ENCODE peak calls at places on chromosomes 2 and 18, in five cellular contexts. C is K562, N is H1, D is GM12878, K is HepG2. A is an unnamed sample.

GRCh38 chr2:133596701-133597393 is 28.6 kb upstream of the NCKAP5 start:
- DNase-seq in K (no peak), N (no peak), C (no peak), D (no peak), A (no peak)

GRCh38 chr2:96554293-96555145 is 18.0 kb downstream of the ARID5A start:
- DNase-seq in N (peak; percentile 90), C (peak; percentile 74), D (no peak), K (peak; percentile 44), A (peak; percentile 26)

GRCh38 chr18:23453657-23454011 is 547 bp downstream of the RIOK3 start:
- DNase-seq in D (no peak), C (no peak), N (no peak), K (peak; percentile 23), A (no peak)

GRCh38 chr2:240156026-240156390 is 15.6 kb upstream of the OTOS start:
- DNase-seq in K (no peak), N (no peak), C (no peak), D (no peak), A (no peak)

GRCh38 chr2:20106746-20107145 is 55.3 kb upstream of the LAPTM4A start:
- DNase-seq in C (no peak), N (peak; percentile 94), D (no peak), K (no peak), A (no peak)

GRCh38 chr2:75292826-75293225 is 93.5 kb upstream of the TACR1 start:
- DNase-seq in K (no peak), C (no peak), N (no peak), D (no peak), A (peak; percentile 3)

GRCh38 chr2:240964221-240964853 is 34.1 kb upstream of the SNED1 start:
- DNase-seq in N (no peak), C (no peak), K (no peak), D (no peak), A (no peak)

GRCh38 chr2:68558576-68558975 is 84.8 kb upstream of the PROKR1 start:
- DNase-seq in C (no peak), N (no peak), K (no peak), D (no peak), A (no peak)

GRCh38 chr2:237427807-237428506 is 14.0 kb upstream of the COL6A3 start:
- DNase-seq in C (no peak), K (no peak), D (peak; percentile 35), N (no peak), A (no peak)

GRCh38 chr2:37837576-37838335 is 87.3 kb upstream of the RMDN2 start:
- DNase-seq in K (no peak), C (no peak), D (no peak), N (no peak), A (no peak)

GRCh38 chr2:138502253-138503086 is 900 bp downstream of the SPOPL start:
- DNase-seq in D (no peak), C (no peak), N (no peak), K (peak; percentile 42), A (no peak)

GRCh38 chr2:136051001-136051724 is 65.7 kb upstream of the DARS1 start:
- DNase-seq in N (no peak), C (no peak), K (no peak), D (no peak), A (no peak)

GRCh38 chr2:105769504-105769903 is 24.8 kb downstream of the NCK2 start:
- DNase-seq in K (no peak), D (no peak), C (no peak), N (no peak), A (no peak)

GRCh38 chr2:44100351-44100750 is 68.3 kb upstream of the PPM1B start:
- DNase-seq in N (no peak), C (no peak), K (peak; percentile 38), D (no peak), A (peak; percentile 16)

GRCh38 chr2:38945372-38945771 is 55.7 kb downstream of the ARHGEF33 start:
- DNase-seq in N (no peak), K (no peak), C (peak; percentile 41), D (no peak), A (no peak)

GRCh38 chr18:24413148-24413547 is 13.3 kb upstream of the IMPACT start:
- DNase-seq in D (no peak), C (no peak), K (no peak), N (peak; percentile 70), A (no peak)

GRCh38 chr2:159891917-159892691 is 94.1 kb upstream of the CD302 start:
- DNase-seq in N (no peak), C (no peak), K (no peak), D (no peak), A (peak; percentile 44)

GRCh38 chr18:79872852-79873444 is 75.2 kb downstream of the KCNG2 start:
- DNase-seq in K (no peak), D (no peak), C (no peak), N (no peak), A (no peak)

GRCh38 chr18:79874553-79875530 is 76.6 kb downstream of the SLC66A2 start:
- DNase-seq in N (no peak), C (no peak), K (no peak), D (no peak), A (no peak)

GRCh38 chr18:79872423-79872822 is 74.7 kb downstream of the KCNG2 start:
- DNase-seq in D (no peak), K (no peak), C (no peak), N (no peak), A (no peak)

GRCh38 chr18:79875531-79875919 is 75.9 kb downstream of the SLC66A2 start:
- DNase-seq in C (no peak), N (no peak), D (no peak), K (no peak), A (no peak)

GRCh38 chr18:79873449-79874110 is 75.8 kb downstream of the KCNG2 start:
- DNase-seq in C (no peak), N (peak; percentile 49), D (no peak), K (no peak), A (no peak)
- TF ChIP-seq CEBPB in C (no peak), N (no peak), D (no peak), K (no peak), A (no peak)

DNA sequence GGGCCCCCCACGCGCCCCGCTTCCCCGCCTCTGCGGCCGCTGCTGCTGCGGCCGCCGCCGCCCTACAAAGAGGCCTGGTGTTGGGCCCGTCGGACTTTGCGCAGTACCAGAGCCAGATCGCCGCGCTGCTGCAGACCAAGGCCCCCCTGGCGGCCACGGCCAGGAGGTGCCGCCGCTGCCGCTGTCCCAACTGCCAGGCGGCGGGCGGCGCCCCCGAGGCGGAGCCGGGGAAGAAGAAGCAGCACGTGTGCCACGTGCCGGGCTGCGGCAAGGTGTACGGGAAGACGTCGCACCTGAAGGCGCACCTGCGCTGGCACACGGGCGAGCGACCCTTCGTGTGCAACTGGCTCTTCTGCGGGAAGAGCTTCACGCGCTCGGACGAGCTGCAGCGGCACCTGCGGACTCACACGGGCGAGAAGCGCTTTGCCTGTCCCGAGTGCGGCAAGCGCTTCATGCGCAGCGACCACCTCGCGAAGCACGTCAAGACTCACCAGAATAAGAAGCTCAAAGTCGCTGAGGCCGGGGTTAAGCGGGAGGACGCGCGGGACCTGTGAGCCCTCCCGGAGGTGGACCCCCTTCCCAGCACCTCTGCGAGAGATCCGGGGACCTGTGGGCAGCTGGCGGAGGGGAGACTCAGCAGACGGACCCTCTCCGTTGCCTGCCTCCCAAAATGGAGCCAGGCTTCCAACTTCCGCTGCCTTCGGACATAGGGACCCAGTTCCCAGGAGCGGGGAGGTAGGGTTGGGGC is 1.9 kb downstream of the SP5 start:
- DNase-seq in C (no peak), D (no peak), N (peak; percentile 83), K (peak; percentile 69), A (no peak)
- TF ChIP-seq EZH2 in C (no peak), D (no peak), N (peak; percentile 75), K (no peak), A (no peak)

GRCh38 chr18:30775629-30776028 is 266.9 kb downstream of the DSC3 start:
- DNase-seq in C (no peak), K (no peak), D (no peak), N (no peak), A (no peak)
- TF ChIP-seq YY1 in C (no peak), K (no peak), D (no peak), N (no peak), A (no peak)

DNA sequence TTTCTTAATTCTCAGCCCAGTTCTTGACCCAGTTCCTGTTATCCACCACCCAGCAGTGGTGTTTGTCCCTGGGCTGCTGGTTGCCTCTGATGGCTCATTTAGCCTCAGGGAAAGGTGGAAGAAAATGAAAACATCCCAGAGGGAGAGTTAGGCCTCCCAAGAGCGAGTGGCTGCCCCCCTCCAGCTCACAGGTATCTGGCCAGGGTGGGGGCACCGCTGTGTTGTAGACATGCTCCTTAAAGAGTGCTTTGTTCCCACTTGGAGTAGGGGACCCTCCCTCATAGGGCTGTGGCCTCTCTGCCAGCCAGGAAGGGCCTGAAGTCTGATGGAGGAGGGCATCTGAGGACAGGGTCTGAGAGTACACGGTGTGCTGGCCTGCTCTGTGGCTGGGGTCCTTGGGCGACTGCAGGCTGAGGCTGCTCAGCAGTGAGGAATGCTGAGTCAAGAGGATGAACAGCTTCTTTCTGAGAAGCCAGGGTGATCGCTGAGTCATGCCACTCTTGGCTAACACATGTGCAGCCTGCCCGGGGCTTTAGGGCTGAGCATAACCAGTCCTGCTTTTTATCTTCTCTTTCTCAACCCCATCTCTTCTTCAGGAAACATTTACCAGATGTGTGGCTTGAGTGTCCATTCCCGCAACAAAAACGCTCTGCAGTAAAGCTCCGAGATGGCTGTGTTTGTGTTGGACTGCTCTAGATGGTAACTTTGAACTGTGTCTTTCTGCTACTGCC is 72.4 kb downstream of the IL1R2 start:
- DNase-seq in D (no peak), N (no peak), C (peak; percentile 87), K (peak; percentile 88), A (peak; percentile 33)
- TF ChIP-seq CEBPB in D (no peak), N (no peak), C (peak; percentile 92), K (peak; percentile 51), A (peak; percentile 39)

GRCh38 chr2:172734711-172735645 is 667 bp upstream of the RAPGEF4 start:
- DNase-seq in C (no peak), D (no peak), N (no peak), K (no peak), A (no peak)

GRCh38 chr2:172739651-172740050 is 4.0 kb downstream of the RAPGEF4 start:
- DNase-seq in K (no peak), D (no peak), N (no peak), C (no peak), A (no peak)

GRCh38 chr2:172736419-172737174 is 952 bp downstream of the RAPGEF4 start:
- DNase-seq in D (no peak), N (no peak), C (no peak), K (no peak), A (no peak)

GRCh38 chr2:172740871-172741270 is 5.2 kb downstream of the RAPGEF4 start:
- DNase-seq in N (no peak), C (no peak), D (no peak), K (no peak), A (no peak)

GRCh38 chr2:172735646-172736418 is at the start of gene RAPGEF4:
- DNase-seq in C (peak; percentile 14), N (peak; percentile 63), D (no peak), K (no peak), A (no peak)
- TF ChIP-seq EZH2 in C (no peak), N (peak; percentile 46), D (no peak), K (no peak), A (no peak)